ENCODE peak calls at places on chromosomes 4 and X, in seven cellular contexts. One of them, this sample, is unnamed.
A peak's percentile ranks its signal among the peaks of the same experiment; 100 is the strongest.

GRCh38 chr4:95355021-95355420 is 193.8 kb downstream of the UNC5C start:
- DNase-seq in esophagus squamous epithelium: no peak
- DNase-seq in upper lobe of right lung: no peak
- DNase-seq in uterus: no peak
- DNase-seq in lower lobe of right lung: no peak
- DNase-seq in SJSA1: no peak
- DNase-seq in IMR-90: no peak
- DNase-seq in this sample: no peak

GRCh38 chrX:35006361-35006760 is 63.8 kb downstream of the FAM47B start:
- DNase-seq in IMR-90: no peak
- DNase-seq in uterus: no peak
- DNase-seq in lower lobe of right lung: no peak
- DNase-seq in esophagus squamous epithelium: no peak
- DNase-seq in upper lobe of right lung: no peak
- DNase-seq in SJSA1: no peak
- DNase-seq in this sample: no peak

GRCh38 chr4:11197942-11198341 is 230.8 kb downstream of the HS3ST1 start:
- DNase-seq in IMR-90: no peak
- DNase-seq in SJSA1: no peak
- DNase-seq in uterus: no peak
- DNase-seq in lower lobe of right lung: no peak
- DNase-seq in esophagus squamous epithelium: no peak
- DNase-seq in upper lobe of right lung: no peak
- DNase-seq in this sample: no peak

GRCh38 chrX:30521440-30522182 is 56.0 kb downstream of the TASL start:
- DNase-seq in uterus: no peak
- DNase-seq in lower lobe of right lung: no peak
- DNase-seq in upper lobe of right lung: no peak
- DNase-seq in IMR-90: peak; percentile 50
- DNase-seq in SJSA1: peak; percentile 34
- DNase-seq in esophagus squamous epithelium: no peak
- DNase-seq in this sample: peak; percentile 37

GRCh38 chrX:151711154-151711553 is 4.7 kb upstream of the FATE1 start:
- DNase-seq in SJSA1: no peak
- DNase-seq in lower lobe of right lung: no peak
- DNase-seq in upper lobe of right lung: no peak
- DNase-seq in uterus: no peak
- DNase-seq in esophagus squamous epithelium: no peak
- DNase-seq in IMR-90: no peak
- DNase-seq in this sample: no peak

GRCh38 chrX:56788229-56788628 is 59.2 kb downstream of the NBDY start:
- DNase-seq in esophagus squamous epithelium: no peak
- DNase-seq in upper lobe of right lung: peak; percentile 8
- DNase-seq in IMR-90: peak; percentile 26
- DNase-seq in lower lobe of right lung: no peak
- DNase-seq in uterus: peak; percentile 15
- DNase-seq in SJSA1: no peak
- DNase-seq in this sample: no peak

GRCh38 chr4:168388890-168389289 is 70.3 kb upstream of the DDX60 start:
- DNase-seq in esophagus squamous epithelium: no peak
- DNase-seq in upper lobe of right lung: no peak
- DNase-seq in uterus: no peak
- DNase-seq in SJSA1: peak; percentile 47
- DNase-seq in IMR-90: peak; percentile 70
- DNase-seq in lower lobe of right lung: no peak
- DNase-seq in this sample: no peak

GRCh38 chr4:89316931-89317366 is 9.3 kb upstream of the GPRIN3 start:
- DNase-seq in esophagus squamous epithelium: no peak
- DNase-seq in upper lobe of right lung: no peak
- DNase-seq in uterus: no peak
- DNase-seq in IMR-90: peak; percentile 16
- DNase-seq in lower lobe of right lung: no peak
- DNase-seq in SJSA1: no peak
- DNase-seq in this sample: no peak

GRCh38 chr4:52091811-52092210 is 40.7 kb downstream of the SPATA18 start:
- DNase-seq in SJSA1: no peak
- DNase-seq in upper lobe of right lung: no peak
- DNase-seq in esophagus squamous epithelium: no peak
- DNase-seq in IMR-90: peak; percentile 62
- DNase-seq in lower lobe of right lung: no peak
- DNase-seq in uterus: no peak
- DNase-seq in this sample: peak; percentile 59

GRCh38 chr4:38621004-38621684 is 42.9 kb upstream of the KLF3 start:
- DNase-seq in lower lobe of right lung: no peak
- DNase-seq in uterus: no peak
- DNase-seq in upper lobe of right lung: no peak
- DNase-seq in esophagus squamous epithelium: no peak
- DNase-seq in IMR-90: peak; percentile 87
- DNase-seq in SJSA1: no peak
- DNase-seq in this sample: no peak

GRCh38 chr4:124135409-124135813 is 577.1 kb downstream of the ANKRD50 start:
- DNase-seq in IMR-90: peak; percentile 60
- DNase-seq in upper lobe of right lung: no peak
- DNase-seq in esophagus squamous epithelium: no peak
- DNase-seq in SJSA1: no peak
- DNase-seq in uterus: no peak
- DNase-seq in lower lobe of right lung: no peak
- DNase-seq in this sample: no peak

GRCh38 chr4:147518086-147518485 is 37.2 kb downstream of the EDNRA start:
- DNase-seq in upper lobe of right lung: no peak
- DNase-seq in esophagus squamous epithelium: no peak
- DNase-seq in SJSA1: no peak
- DNase-seq in lower lobe of right lung: no peak
- DNase-seq in IMR-90: no peak
- DNase-seq in uterus: no peak
- DNase-seq in this sample: no peak

GRCh38 chr4:27381806-27382205 is 521.2 kb downstream of the STIM2 start:
- DNase-seq in IMR-90: no peak
- DNase-seq in esophagus squamous epithelium: no peak
- DNase-seq in SJSA1: no peak
- DNase-seq in upper lobe of right lung: no peak
- DNase-seq in uterus: no peak
- DNase-seq in lower lobe of right lung: no peak
- DNase-seq in this sample: peak; percentile 53

GRCh38 chr4:148883891-148884290 is 441.7 kb upstream of the NR3C2 start:
- DNase-seq in SJSA1: no peak
- DNase-seq in IMR-90: no peak
- DNase-seq in upper lobe of right lung: no peak
- DNase-seq in uterus: no peak
- DNase-seq in lower lobe of right lung: no peak
- DNase-seq in esophagus squamous epithelium: no peak
- DNase-seq in this sample: no peak

GRCh38 chr4:145618210-145618911 is 824 bp upstream of the MMAA start:
- DNase-seq in lower lobe of right lung: no peak
- DNase-seq in upper lobe of right lung: no peak
- DNase-seq in SJSA1: no peak
- DNase-seq in uterus: no peak
- DNase-seq in IMR-90: no peak
- DNase-seq in esophagus squamous epithelium: no peak
- DNase-seq in this sample: peak; percentile 2

GRCh38 chr4:65861993-65862392 is 191.7 kb upstream of the EPHA5 start:
- DNase-seq in IMR-90: no peak
- DNase-seq in uterus: no peak
- DNase-seq in SJSA1: no peak
- DNase-seq in lower lobe of right lung: no peak
- DNase-seq in upper lobe of right lung: no peak
- DNase-seq in esophagus squamous epithelium: no peak
- DNase-seq in this sample: no peak

GRCh38 chrX:109600114-109600710 is 24.8 kb downstream of the KCNE5 start:
- DNase-seq in uterus: no peak
- DNase-seq in upper lobe of right lung: peak; percentile 51
- DNase-seq in lower lobe of right lung: no peak
- DNase-seq in esophagus squamous epithelium: no peak
- DNase-seq in SJSA1: no peak
- DNase-seq in IMR-90: no peak
- DNase-seq in this sample: peak; percentile 46

GRCh38 chr4:6781113-6781512 is 1.4 kb upstream of the KIAA0232 start:
- DNase-seq in upper lobe of right lung: no peak
- DNase-seq in SJSA1: no peak
- DNase-seq in IMR-90: no peak
- DNase-seq in esophagus squamous epithelium: no peak
- DNase-seq in uterus: no peak
- DNase-seq in lower lobe of right lung: no peak
- DNase-seq in this sample: no peak

GRCh38 chr4:41692717-41693345 is 55.7 kb downstream of the PHOX2B start:
- DNase-seq in SJSA1: peak; percentile 33
- DNase-seq in IMR-90: peak; percentile 59
- DNase-seq in uterus: no peak
- DNase-seq in upper lobe of right lung: peak; percentile 65
- DNase-seq in lower lobe of right lung: peak; percentile 48
- DNase-seq in esophagus squamous epithelium: no peak
- DNase-seq in this sample: peak; percentile 9

GRCh38 chrX:114152130-114152529 is 431.8 kb upstream of the HTR2C start:
- DNase-seq in upper lobe of right lung: no peak
- DNase-seq in uterus: no peak
- DNase-seq in SJSA1: no peak
- DNase-seq in IMR-90: no peak
- DNase-seq in lower lobe of right lung: no peak
- DNase-seq in esophagus squamous epithelium: no peak
- DNase-seq in this sample: peak; percentile 25

GRCh38 chrX:51766546-51766945 is 23.3 kb downstream of the GSPT2 start:
- DNase-seq in uterus: no peak
- DNase-seq in upper lobe of right lung: no peak
- DNase-seq in esophagus squamous epithelium: no peak
- DNase-seq in SJSA1: no peak
- DNase-seq in lower lobe of right lung: no peak
- DNase-seq in IMR-90: no peak
- DNase-seq in this sample: no peak

GRCh38 chr4:140094701-140095420 is 59.1 kb downstream of the MAML3 start:
- DNase-seq in lower lobe of right lung: peak; percentile 85
- DNase-seq in IMR-90: peak; percentile 73
- DNase-seq in esophagus squamous epithelium: no peak
- DNase-seq in SJSA1: peak; percentile 74
- DNase-seq in upper lobe of right lung: peak; percentile 85
- DNase-seq in uterus: no peak
- DNase-seq in this sample: peak; percentile 25

GRCh38 chr4:85107553-85107952 is 141.1 kb upstream of the WDFY3 start:
- DNase-seq in lower lobe of right lung: no peak
- DNase-seq in IMR-90: no peak
- DNase-seq in esophagus squamous epithelium: no peak
- DNase-seq in SJSA1: no peak
- DNase-seq in upper lobe of right lung: no peak
- DNase-seq in uterus: no peak
- DNase-seq in this sample: peak; percentile 79

GRCh38 chrX:20363003-20363674 is 96.4 kb upstream of the RPS6KA3 start:
- DNase-seq in upper lobe of right lung: no peak
- DNase-seq in uterus: no peak
- DNase-seq in esophagus squamous epithelium: no peak
- DNase-seq in IMR-90: peak; percentile 5
- DNase-seq in SJSA1: no peak
- DNase-seq in lower lobe of right lung: no peak
- DNase-seq in this sample: no peak

DNA sequence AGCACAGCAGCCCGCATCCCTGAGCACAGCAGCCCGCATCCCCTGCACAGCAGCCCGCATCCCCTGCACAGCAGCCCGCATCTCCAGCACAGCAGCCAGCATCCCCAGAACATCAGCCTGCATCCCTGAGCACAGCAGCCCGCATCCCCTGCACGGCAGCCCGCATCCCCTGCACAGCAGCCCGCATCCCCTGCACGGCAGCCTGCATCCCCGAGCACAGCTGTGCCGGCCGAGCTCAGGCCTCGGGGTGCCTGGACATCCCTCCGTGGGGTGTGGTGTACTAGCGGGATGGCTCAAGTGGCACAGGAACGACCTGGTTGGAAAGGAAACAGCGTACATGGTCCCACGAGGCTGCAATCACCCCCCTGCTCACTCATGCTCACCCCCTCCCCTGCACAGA is 26.8 kb downstream of the ABLIM2 start:
- DNase-seq in esophagus squamous epithelium: no peak
- DNase-seq in lower lobe of right lung: no peak
- DNase-seq in upper lobe of right lung: no peak
- DNase-seq in SJSA1: no peak
- DNase-seq in uterus: no peak
- DNase-seq in IMR-90: no peak
- DNase-seq in this sample: no peak
- H3K4me3 ChIP-seq in esophagus squamous epithelium: no peak overlapping the region
- H3K4me3 ChIP-seq in lower lobe of right lung: no peak overlapping the region
- H3K4me3 ChIP-seq in upper lobe of right lung: no peak overlapping the region
- H3K4me3 ChIP-seq in SJSA1: no peak overlapping the region
- H3K4me3 ChIP-seq in uterus: no peak overlapping the region
- H3K4me3 ChIP-seq in IMR-90: no peak overlapping the region
- H3K4me3 ChIP-seq in this sample: no peak overlapping the region

GRCh38 chr4:75495489-75495888 is 18.7 kb downstream of the RCHY1 start:
- DNase-seq in IMR-90: no peak
- DNase-seq in esophagus squamous epithelium: no peak
- DNase-seq in SJSA1: no peak
- DNase-seq in lower lobe of right lung: no peak
- DNase-seq in uterus: no peak
- DNase-seq in upper lobe of right lung: no peak
- DNase-seq in this sample: no peak

GRCh38 chr4:75494563-75494962 is 19.6 kb downstream of the RCHY1 start:
- DNase-seq in IMR-90: peak; percentile 84
- DNase-seq in esophagus squamous epithelium: no peak
- DNase-seq in SJSA1: no peak
- DNase-seq in lower lobe of right lung: no peak
- DNase-seq in upper lobe of right lung: no peak
- DNase-seq in uterus: no peak
- DNase-seq in this sample: no peak

GRCh38 chr4:75484195-75484594 is 30.0 kb downstream of the RCHY1 start:
- DNase-seq in esophagus squamous epithelium: no peak
- DNase-seq in SJSA1: no peak
- DNase-seq in uterus: no peak
- DNase-seq in lower lobe of right lung: no peak
- DNase-seq in upper lobe of right lung: no peak
- DNase-seq in IMR-90: no peak
- DNase-seq in this sample: no peak

GRCh38 chr4:75490155-75490554 is 24.0 kb downstream of the RCHY1 start:
- DNase-seq in lower lobe of right lung: no peak
- DNase-seq in SJSA1: no peak
- DNase-seq in uterus: no peak
- DNase-seq in IMR-90: peak; percentile 65
- DNase-seq in esophagus squamous epithelium: no peak
- DNase-seq in upper lobe of right lung: no peak
- DNase-seq in this sample: no peak
- H3K36me3 ChIP-seq in lower lobe of right lung: peaks cover 76% of the 10 kb centered on the region
- H3K36me3 ChIP-seq in SJSA1: peaks cover 48% of the 10 kb centered on the region
- H3K36me3 ChIP-seq in uterus: no peaks in the 10 kb centered on the region
- H3K36me3 ChIP-seq in IMR-90: peaks cover 9% of the 10 kb centered on the region
- H3K36me3 ChIP-seq in esophagus squamous epithelium: peaks cover 10% of the 10 kb centered on the region
- H3K36me3 ChIP-seq in upper lobe of right lung: peaks cover 71% of the 10 kb centered on the region
- H3K36me3 ChIP-seq in this sample: peaks cover 12% of the 10 kb centered on the region

GRCh38 chrX:81414630-81415029 is 212.7 kb downstream of the SH3BGRL start:
- DNase-seq in esophagus squamous epithelium: no peak
- DNase-seq in IMR-90: no peak
- DNase-seq in uterus: no peak
- DNase-seq in upper lobe of right lung: no peak
- DNase-seq in SJSA1: no peak
- DNase-seq in lower lobe of right lung: no peak
- DNase-seq in this sample: no peak
- H3K27me3 ChIP-seq in esophagus squamous epithelium: no peaks in the 10 kb centered on the region
- H3K27me3 ChIP-seq in IMR-90: no peaks in the 10 kb centered on the region
- H3K27me3 ChIP-seq in uterus: no peaks in the 10 kb centered on the region
- H3K27me3 ChIP-seq in upper lobe of right lung: no peaks in the 10 kb centered on the region
- H3K27me3 ChIP-seq in SJSA1: no peaks in the 10 kb centered on the region
- H3K27me3 ChIP-seq in lower lobe of right lung: no peaks in the 10 kb centered on the region
- H3K27me3 ChIP-seq in this sample: no peaks in the 10 kb centered on the region

DNA sequence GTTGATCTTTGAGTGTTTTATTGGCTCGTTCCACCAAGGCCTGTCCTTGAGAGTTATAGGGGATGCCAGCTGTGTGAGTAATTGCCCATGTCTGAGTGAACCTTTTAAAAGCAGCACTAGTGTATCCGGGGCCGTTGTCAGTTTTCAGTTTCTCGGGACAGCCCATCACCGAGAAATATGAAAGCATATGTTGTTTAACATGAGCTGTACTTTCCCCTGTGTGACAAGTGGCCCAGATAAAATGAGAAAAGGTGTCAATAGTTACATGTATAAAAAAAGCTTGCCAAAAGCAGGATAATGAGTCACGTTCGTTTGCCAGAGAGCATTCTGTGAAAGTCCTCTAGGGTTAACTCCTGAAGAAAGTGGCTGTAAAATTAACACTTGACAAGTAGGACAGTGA is 48.6 kb upstream of the RASSF6 start:
- DNase-seq in uterus: no peak
- DNase-seq in upper lobe of right lung: no peak
- DNase-seq in SJSA1: no peak
- DNase-seq in lower lobe of right lung: no peak
- DNase-seq in IMR-90: no peak
- DNase-seq in esophagus squamous epithelium: no peak
- DNase-seq in this sample: no peak
- H3K4me3 ChIP-seq in uterus: peak overlapping the region; percentile 9
- H3K4me3 ChIP-seq in upper lobe of right lung: no peak overlapping the region
- H3K4me3 ChIP-seq in SJSA1: no peak overlapping the region
- H3K4me3 ChIP-seq in lower lobe of right lung: no peak overlapping the region
- H3K4me3 ChIP-seq in IMR-90: no peak overlapping the region
- H3K4me3 ChIP-seq in esophagus squamous epithelium: no peak overlapping the region
- H3K4me3 ChIP-seq in this sample: no peak overlapping the region

This sample was measured in MG63.